ENCODE peak calls at places on chromosome 6, in six cellular contexts. W is Peyer's patch, F is transverse colon, V is right lobe of liver, U is heart left ventricle, K is IMR-90. A is an unnamed sample.
A peak's percentile ranks its signal among the peaks of the same experiment; 100 is the strongest.

GRCh38 chr6:125986295-125986955 is at the start of gene TRMT11:
- DNase-seq in W (peak; percentile 93), F (peak; percentile 88), V (peak; percentile 92), U (peak; percentile 85), K (peak; percentile 82), A (peak; percentile 85)

GRCh38 chr6:40146902-40147301 is 212.6 kb upstream of the MOCS1 start:
- DNase-seq in W (no peak), F (no peak), V (no peak), U (no peak), K (no peak), A (no peak)

GRCh38 chr6:50655848-50656453 is 57.4 kb upstream of the TFAP2D start:
- DNase-seq in W (peak; percentile 45), F (no peak), V (no peak), U (no peak), K (peak; percentile 1), A (no peak)

GRCh38 chr6:42359021-42359420 is 92.7 kb downstream of the TRERF1 start:
- DNase-seq in W (no peak), F (no peak), V (no peak), U (no peak), K (no peak), A (no peak)

GRCh38 chr6:127554435-127555006 is 22.5 kb upstream of the C6orf58 start:
- DNase-seq in W (no peak), F (no peak), V (no peak), U (no peak), K (peak; percentile 27), A (no peak)

GRCh38 chr6:84847349-84848160 is 83.2 kb upstream of the TBX18 start:
- DNase-seq in W (no peak), F (no peak), V (no peak), U (no peak), K (no peak), A (no peak)

GRCh38 chr6:163309491-163310026 is 105.0 kb upstream of the QKI start:
- DNase-seq in W (no peak), F (no peak), V (no peak), U (no peak), K (peak; percentile 10), A (no peak)

GRCh38 chr6:81328700-81329099 is 423.8 kb downstream of the TENT5A start:
- DNase-seq in W (no peak), F (no peak), V (no peak), U (no peak), K (no peak), A (no peak)

DNA sequence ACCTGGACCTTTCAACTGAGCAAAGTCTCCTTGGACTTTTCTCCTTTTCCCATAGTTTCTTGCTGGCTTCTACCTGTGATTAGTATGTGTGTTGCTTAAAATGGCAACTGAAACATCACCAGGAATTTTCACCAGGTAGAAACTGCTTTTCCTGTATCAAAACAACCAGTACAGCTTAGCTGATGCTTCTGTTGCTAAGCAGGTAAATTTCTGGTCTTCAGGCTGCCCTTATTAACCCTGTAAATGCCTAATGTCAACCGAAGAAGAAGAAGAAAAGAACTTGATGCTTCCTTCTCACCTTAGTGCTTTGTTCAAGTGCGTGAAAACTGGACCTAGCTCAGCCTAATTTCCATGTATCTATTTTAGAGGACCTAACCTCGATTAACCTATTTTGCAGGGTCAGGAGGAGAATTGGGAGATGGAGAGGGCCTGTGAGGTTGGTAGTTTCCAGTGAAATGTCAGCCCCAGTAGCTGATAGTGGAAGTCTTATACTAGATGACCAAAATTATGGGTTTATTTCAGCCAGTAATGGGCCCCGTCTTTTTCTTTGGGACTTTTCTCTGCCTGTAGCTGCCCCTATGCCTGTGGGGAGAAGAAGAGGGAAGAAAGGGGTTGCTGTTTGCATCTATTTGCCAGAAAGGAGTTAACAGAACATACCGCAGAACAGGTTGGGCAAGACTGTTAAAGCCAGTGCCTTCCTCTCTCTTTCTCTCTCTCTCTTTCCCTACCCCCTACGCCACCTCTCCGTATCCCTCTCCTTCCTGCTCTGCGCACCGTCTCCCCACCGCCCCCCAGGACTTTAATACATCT is 37.7 kb downstream of the RREB1 start:
- DNase-seq in W (no peak), F (peak; percentile 49), V (no peak), U (no peak), K (no peak), A (no peak)
- TF ChIP-seq POLR2A in W (no peak), F (no peak), V (no peak), U (no peak), K (no peak), A (no peak)

GRCh38 chr6:70667256-70667710 is 400 bp upstream of the SMAP1 start:
- DNase-seq in W (no peak), F (no peak), V (no peak), U (no peak), K (no peak), A (no peak)
- H3K4me1 ChIP-seq in W (peaks cover 8% of the 10 kb centered on the region), F (peaks cover 45% of the 10 kb centered on the region), V (peaks cover 8% of the 10 kb centered on the region), U (peaks cover 40% of the 10 kb centered on the region), K (no peaks in the 10 kb centered on the region), A (peaks cover 41% of the 10 kb centered on the region)

GRCh38 chr6:109167557-109167956 is 72.2 kb downstream of the CEP57L1 start:
- DNase-seq in W (no peak), F (no peak), V (no peak), U (no peak), K (no peak), A (no peak)
- TF ChIP-seq POLR2A in W (no peak), F (no peak), V (no peak), U (no peak), K (no peak), A (no peak)

GRCh38 chr6:12536416-12536815 is 180.2 kb upstream of the PHACTR1 start:
- DNase-seq in W (no peak), F (no peak), V (no peak), U (no peak), K (no peak), A (no peak)
- H3K4me1 ChIP-seq in W (no peaks in the 10 kb centered on the region), F (no peaks in the 10 kb centered on the region), V (peaks cover 19% of the 10 kb centered on the region), U (peaks cover 17% of the 10 kb centered on the region), K (peaks cover 7% of the 10 kb centered on the region), A (no peaks in the 10 kb centered on the region)

DNA sequence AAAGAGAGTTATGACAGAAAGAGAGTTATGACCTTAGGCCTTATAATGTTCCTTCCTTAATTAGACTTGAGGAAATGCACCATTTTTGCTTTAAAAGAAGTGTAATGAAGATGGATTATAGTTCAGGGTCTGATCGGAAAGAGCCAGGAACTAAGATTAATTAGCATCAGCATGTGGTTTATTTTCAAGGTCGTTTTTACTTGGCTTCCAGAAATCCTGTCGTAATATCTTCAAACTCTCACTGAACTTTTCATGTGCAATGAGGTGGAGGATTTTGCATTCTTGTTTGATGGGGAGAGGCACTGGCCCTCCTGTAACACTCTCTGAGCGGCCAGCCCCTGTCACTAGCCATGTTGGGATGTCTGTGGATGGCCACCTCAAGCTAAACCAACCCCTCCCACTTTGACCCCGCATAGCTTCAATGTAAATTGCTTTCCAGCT is 116.8 kb downstream of the CDC5L start:
- DNase-seq in W (no peak), F (no peak), V (no peak), U (no peak), K (no peak), A (no peak)
- TF ChIP-seq POLR2A in W (no peak), F (no peak), V (no peak), U (no peak), K (no peak), A (no peak)

DNA sequence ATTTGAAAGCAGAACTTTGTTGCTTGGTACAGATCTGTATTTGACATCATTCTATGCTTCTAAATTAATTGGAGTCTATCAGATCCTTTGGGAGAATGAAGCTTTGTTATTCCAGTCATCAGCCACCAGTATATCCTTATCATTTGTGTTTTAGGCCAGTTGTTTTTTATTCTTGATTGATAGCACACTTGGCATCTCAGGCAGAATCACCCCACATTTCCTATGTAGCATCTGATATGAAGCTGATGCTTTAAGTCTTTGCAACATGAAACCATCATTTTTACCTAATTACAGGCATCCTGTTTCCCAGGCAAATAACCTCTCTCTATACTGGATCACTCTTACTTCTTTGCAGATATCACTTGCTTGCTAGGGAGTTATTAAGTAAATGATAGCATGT is 20.7 kb upstream of the RNGTT start:
- DNase-seq in W (no peak), F (no peak), V (no peak), U (no peak), K (no peak), A (no peak)
- H3K4me1 ChIP-seq in W (no peaks in the 10 kb centered on the region), F (peaks cover 7% of the 10 kb centered on the region), V (peaks cover 6% of the 10 kb centered on the region), U (peaks cover 6% of the 10 kb centered on the region), K (no peaks in the 10 kb centered on the region), A (peaks cover 7% of the 10 kb centered on the region)

GRCh38 chr6:26029570-26029856 is 57.7 kb upstream of the HFE start:
- DNase-seq in W (no peak), F (no peak), V (no peak), U (no peak), K (no peak), A (no peak)

GRCh38 chr6:26027491-26028211 is 59.6 kb upstream of the HFE start:
- DNase-seq in W (no peak), F (no peak), V (no peak), U (no peak), K (no peak), A (no peak)

GRCh38 chr6:26028212-26028752 is 58.9 kb upstream of the HFE start:
- DNase-seq in W (no peak), F (no peak), V (no peak), U (no peak), K (no peak), A (no peak)

GRCh38 chr6:26029857-26030653 is 57.2 kb upstream of the HFE start:
- DNase-seq in W (no peak), F (no peak), V (no peak), U (no peak), K (no peak), A (no peak)

DNA sequence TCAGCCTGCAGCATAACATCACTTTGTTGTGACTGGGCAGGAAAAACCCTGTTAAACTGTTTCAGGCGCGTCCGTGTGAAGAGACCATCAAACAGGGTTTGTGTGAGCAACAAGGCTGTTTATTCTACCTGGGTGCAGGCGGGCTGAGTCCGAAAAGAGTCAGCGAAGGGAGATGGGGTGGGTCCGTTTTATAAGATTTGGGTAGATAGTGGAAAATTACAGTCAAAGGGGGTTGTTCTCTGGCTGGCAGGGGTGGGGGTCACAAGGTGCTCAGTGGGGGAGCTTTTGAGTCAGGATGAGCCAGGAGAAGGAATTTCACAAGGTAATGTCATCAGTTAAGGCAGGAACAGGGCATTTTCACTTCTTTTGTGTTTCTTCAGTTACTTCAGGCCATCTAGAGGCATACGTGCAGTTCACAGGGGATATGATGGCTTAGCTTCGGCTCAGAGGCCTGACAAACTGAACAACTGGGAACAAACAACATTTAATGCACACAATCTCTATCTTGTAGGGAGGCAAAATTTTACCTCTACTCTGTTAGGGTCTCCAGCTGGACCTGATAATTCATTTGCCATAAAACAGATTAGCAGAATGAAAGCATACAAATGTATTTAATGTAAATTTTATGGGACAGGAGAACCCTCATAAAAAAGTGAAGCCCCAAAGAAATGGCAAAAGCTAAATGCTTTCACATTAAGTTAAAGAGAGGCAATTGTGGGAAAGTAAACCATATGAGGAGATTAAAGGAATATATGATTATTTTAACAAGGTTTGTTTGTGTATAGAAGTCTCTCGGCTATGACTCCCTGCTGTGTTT is 58.3 kb upstream of the HFE start:
- DNase-seq in W (no peak), F (no peak), V (no peak), U (no peak), K (peak; percentile 37), A (no peak)
- TF ChIP-seq POLR2A in W (no peak), F (no peak), V (no peak), U (no peak), K (no peak), A (no peak)

GRCh38 chr6:52549428-52549827 is 27.4 kb downstream of the TRAM2 start:
- DNase-seq in W (no peak), F (no peak), V (no peak), U (no peak), K (no peak), A (no peak)
- H3K4me1 ChIP-seq in W (peaks cover 19% of the 10 kb centered on the region), F (peaks cover 86% of the 10 kb centered on the region), V (peaks cover 66% of the 10 kb centered on the region), U (peaks cover 80% of the 10 kb centered on the region), K (peaks cover 70% of the 10 kb centered on the region), A (peaks cover 20% of the 10 kb centered on the region)